ENCODE peak calls at places on chromosomes 5 and 9, in nine cellular contexts. A is choroid plexus epithelial cell, C is IMR-90, L is A673, W is left ventricle myocardium inferior, Z is BJ, H is tibial artery, P is kidney epithelial cell, G is lung. T is an unnamed sample.
A peak's percentile ranks its signal among the peaks of the same experiment; 100 is the strongest.

GRCh38 chr5:3225201-3225960 is 370.3 kb upstream of the IRX1 start:
- DNase-seq in A (no peak), C (no peak), L (no peak), W (no peak), Z (no peak), H (no peak), P (no peak), G (no peak), T (no peak)

GRCh38 chr5:109877670-109878045 is 187.9 kb downstream of the MAN2A1 start:
- DNase-seq in A (no peak), C (peak; percentile 24), L (no peak), W (no peak), Z (no peak), H (no peak), P (no peak), G (no peak), T (no peak)

GRCh38 chr5:52466749-52467148 is 321.0 kb upstream of the ITGA1 start:
- DNase-seq in A (no peak), C (no peak), L (no peak), W (no peak), Z (no peak), H (no peak), P (no peak), G (no peak), T (no peak)

GRCh38 chr9:131271506-131271931 is 4.8 kb downstream of the FAM78A start:
- DNase-seq in A (no peak), C (no peak), L (no peak), W (no peak), Z (no peak), H (no peak), P (no peak), G (no peak), T (no peak)

GRCh38 chr9:127397722-127398647 is 1.0 kb downstream of the SLC2A8 start:
- DNase-seq in A (peak; percentile 48), C (peak; percentile 33), L (peak; percentile 46), W (peak; percentile 50), Z (no peak), H (peak; percentile 77), P (no peak), G (no peak), T (no peak)

GRCh38 chr5:157926953-157927352 is 68.0 kb upstream of the CLINT1 start:
- DNase-seq in A (no peak), C (no peak), L (no peak), W (no peak), Z (no peak), H (no peak), P (no peak), G (no peak), T (no peak)

GRCh38 chr5:115459844-115460243 is 84.7 kb downstream of the FEM1C start:
- DNase-seq in A (peak; percentile 16), C (peak; percentile 61), L (no peak), W (no peak), Z (peak; percentile 80), H (no peak), P (no peak), G (no peak), T (peak; percentile 56)

GRCh38 chr9:14372437-14373318 is 58.7 kb upstream of the NFIB start:
- DNase-seq in A (peak; percentile 66), C (peak; percentile 69), L (peak; percentile 45), W (peak; percentile 51), Z (no peak), H (no peak), P (peak; percentile 67), G (no peak), T (peak; percentile 66)

GRCh38 chr5:122323132-122323548 is 11.1 kb downstream of the SNCAIP start:
- DNase-seq in A (no peak), C (peak; percentile 41), L (no peak), W (no peak), Z (no peak), H (no peak), P (no peak), G (no peak), T (no peak)

GRCh38 chr5:90888511-90889324 is 330.1 kb downstream of the ADGRV1 start:
- DNase-seq in A (peak; percentile 66), C (peak; percentile 35), L (no peak), W (no peak), Z (no peak), H (no peak), P (no peak), G (no peak), T (no peak)

GRCh38 chr5:157497875-157498611 is 38.0 kb downstream of the NIPAL4 start:
- DNase-seq in A (no peak), C (no peak), L (no peak), W (no peak), Z (no peak), H (no peak), P (no peak), G (no peak), T (no peak)

GRCh38 chr5:77176429-77176828 is 34.1 kb upstream of the PDE8B start:
- DNase-seq in A (no peak), C (no peak), L (no peak), W (no peak), Z (no peak), H (no peak), P (no peak), G (no peak), T (no peak)

GRCh38 chr5:59124983-59125960 is 542.4 kb downstream of the RAB3C start:
- DNase-seq in A (peak; percentile 75), C (peak; percentile 37), L (peak; percentile 88), W (no peak), Z (no peak), H (no peak), P (no peak), G (no peak), T (no peak)

GRCh38 chr5:171783051-171783450 is 2.6 kb upstream of the SMIM23 start:
- DNase-seq in A (peak; percentile 36), C (peak; percentile 53), L (no peak), W (no peak), Z (no peak), H (no peak), P (no peak), G (no peak), T (no peak)

GRCh38 chr5:68261174-68262021 is 45.8 kb downstream of the PIK3R1 start:
- DNase-seq in A (peak; percentile 71), C (peak; percentile 49), L (peak; percentile 40), W (no peak), Z (no peak), H (no peak), P (no peak), G (no peak), T (no peak)
- H3K4me3 ChIP-seq in A (no peak overlapping the region), C (no peak overlapping the region), L (no peak overlapping the region), W (no peak overlapping the region), Z (no peak overlapping the region), H (no peak overlapping the region), P (no peak overlapping the region), G (no peak overlapping the region), T (no peak overlapping the region)

GRCh38 chr5:138648841-138649240 is 73.6 kb upstream of the HSPA9 start:
- DNase-seq in A (no peak), C (no peak), L (no peak), W (no peak), Z (no peak), H (no peak), P (no peak), G (no peak), T (no peak)

GRCh38 chr5:138650196-138650595 is 75.0 kb upstream of the HSPA9 start:
- DNase-seq in A (no peak), C (no peak), L (no peak), W (no peak), Z (no peak), H (no peak), P (no peak), G (no peak), T (no peak)

GRCh38 chr5:138650999-138651766 is 76.0 kb upstream of the HSPA9 start:
- DNase-seq in A (no peak), C (no peak), L (no peak), W (no peak), Z (no peak), H (no peak), P (no peak), G (no peak), T (no peak)

GRCh38 chr5:138649316-138649720 is 74.1 kb upstream of the HSPA9 start:
- DNase-seq in A (no peak), C (no peak), L (peak; percentile 69), W (no peak), Z (no peak), H (no peak), P (no peak), G (no peak), T (no peak)

GRCh38 chr5:138649775-138650174 is 74.6 kb upstream of the HSPA9 start:
- DNase-seq in A (no peak), C (no peak), L (peak; percentile 29), W (no peak), Z (no peak), H (no peak), P (no peak), G (no peak), T (no peak)
- TF ChIP-seq CTCF in A (no peak), C (no peak), L (no peak), W (no peak), Z (no peak), H (no peak), P (no peak), G (no peak), T (no peak)

GRCh38 chr9:128611600-128612394 is 44.9 kb downstream of the DYNC2I2 start:
- DNase-seq in A (no peak), C (no peak), L (no peak), W (no peak), Z (no peak), H (no peak), P (no peak), G (no peak), T (no peak)

GRCh38 chr9:128617943-128618342 is 38.7 kb downstream of the DYNC2I2 start:
- DNase-seq in A (no peak), C (no peak), L (no peak), W (no peak), Z (no peak), H (no peak), P (no peak), G (no peak), T (no peak)

GRCh38 chr9:128610889-128611288 is 45.8 kb downstream of the DYNC2I2 start:
- DNase-seq in A (no peak), C (no peak), L (no peak), W (no peak), Z (no peak), H (no peak), P (no peak), G (no peak), T (no peak)

GRCh38 chr9:128615571-128615970 is 41.1 kb downstream of the DYNC2I2 start:
- DNase-seq in A (no peak), C (no peak), L (no peak), W (no peak), Z (no peak), H (no peak), P (no peak), G (no peak), T (no peak)

GRCh38 chr9:128614728-128615127 is 41.9 kb downstream of the DYNC2I2 start:
- DNase-seq in A (no peak), C (no peak), L (no peak), W (no peak), Z (no peak), H (no peak), P (no peak), G (no peak), T (no peak)
- H3K4me3 ChIP-seq in A (no peak overlapping the region), C (no peak overlapping the region), L (no peak overlapping the region), W (no peak overlapping the region), Z (no peak overlapping the region), H (no peak overlapping the region), P (no peak overlapping the region), G (no peak overlapping the region), T (no peak overlapping the region)

DNA sequence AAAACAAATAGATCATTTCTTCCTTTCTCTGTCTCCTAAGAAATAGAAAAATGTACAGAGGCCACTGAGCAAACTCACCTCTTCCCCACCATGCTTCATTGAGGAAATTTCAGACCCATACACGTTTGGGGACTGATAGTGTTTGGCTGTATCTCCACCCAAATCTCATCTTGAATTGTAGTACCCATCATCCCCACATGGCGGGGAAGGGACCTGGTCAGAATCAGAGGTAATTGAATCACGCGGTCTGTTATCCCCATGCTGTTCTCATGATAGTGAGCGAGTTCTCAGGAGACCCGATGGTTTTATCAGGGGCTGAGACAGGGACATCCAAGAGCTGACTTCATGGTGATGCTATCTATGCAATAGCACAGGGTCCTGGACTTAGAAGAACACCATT is 1655.8 kb downstream of the MAT2B start:
- DNase-seq in A (no peak), C (no peak), L (peak; percentile 25), W (no peak), Z (no peak), H (no peak), P (no peak), G (no peak), T (no peak)
- TF ChIP-seq CTCF in A (peak; percentile 21), C (no peak), L (peak; percentile 29), W (no peak), Z (no peak), H (no peak), P (no peak), G (no peak), T (peak; percentile 6)